ENCODE peak calls at places on chromosomes 1 and 21, in five cellular contexts. O is right atrium auricular region; A is psoas muscle; E is ovary; P is effector memory CD4-positive, alpha-beta T cell. Q is an unnamed sample. For H3K36me3 and H3K4me1, the result is how much of the 10 kb centered on the place peaks cover.

GRCh38 chr1:213138892-213139291 is 87.9 kb downstream of the RPS6KC1 start:
- DNase-seq in O (no peak), A (no peak), E (no peak), P (no peak), Q (no peak)

GRCh38 chr1:65044411-65044810 is 78.1 kb upstream of the JAK1 start:
- DNase-seq in O (no peak), A (no peak), E (no peak), P (no peak), Q (no peak)

GRCh38 chr1:168726719-168727118 is 2.3 kb downstream of the DPT start:
- DNase-seq in O (no peak), A (no peak), E (no peak), P (no peak), Q (no peak)

GRCh38 chr1:231410041-231410591 is 12.0 kb downstream of the EGLN1 start:
- DNase-seq in O (no peak), A (peak), E (no peak), P (no peak), Q (no peak)

GRCh38 chr1:212644866-212645556 is 36.5 kb downstream of the ATF3 start:
- DNase-seq in O (no peak), A (no peak), E (no peak), P (no peak), Q (no peak)

GRCh38 chr21:28444567-28444966 is 548.1 kb downstream of the LTN1 start:
- DNase-seq in O (no peak), A (no peak), E (no peak), P (no peak), Q (no peak)

GRCh38 chr1:179061360-179062282 is 20.2 kb upstream of the TOR3A start:
- DNase-seq in O (no peak), A (no peak), E (no peak), P (no peak), Q (no peak)

GRCh38 chr1:44785501-44786137 is 2.4 kb downstream of the BEST4 start:
- DNase-seq in O (no peak), A (no peak), E (no peak), P (no peak), Q (peak)

GRCh38 chr1:226779536-226779935 is 40.5 kb upstream of the ITPKB start:
- DNase-seq in O (no peak), A (no peak), E (no peak), P (no peak), Q (no peak)

GRCh38 chr1:165890684-165891083 is 63.3 kb downstream of the UCK2 start:
- DNase-seq in O (no peak), A (no peak), E (no peak), P (no peak), Q (no peak)

GRCh38 chr1:74406780-74407179 is 105.6 kb downstream of the LRRC53 start:
- DNase-seq in O (no peak), A (no peak), E (no peak), P (no peak), Q (no peak)

GRCh38 chr1:180778782-180779398 is 133.8 kb upstream of the KIAA1614 start:
- DNase-seq in O (no peak), A (no peak), E (no peak), P (no peak), Q (no peak)

GRCh38 chr1:109214695-109215623 is 1.2 kb downstream of the SARS1 start:
- DNase-seq in O (peak), A (peak), E (no peak), P (no peak), Q (peak)

GRCh38 chr1:89881415-89882058 is 60.7 kb downstream of the LRRC8D start:
- DNase-seq in O (no peak), A (no peak), E (no peak), P (no peak), Q (no peak)

GRCh38 chr21:44933199-44933937 is 6.5 kb upstream of the SLX9 start:
- DNase-seq in O (no peak), A (peak), E (no peak), P (no peak), Q (no peak)

GRCh38 chr1:31939484-31940329 is 1.5 kb upstream of the PTP4A2 start:
- DNase-seq in O (no peak), A (peak), E (peak), P (peak), Q (peak)

GRCh38 chr1:154622503-154623039 is 14.6 kb upstream of the ADAR start:
- DNase-seq in O (no peak), A (no peak), E (no peak), P (no peak), Q (no peak)

GRCh38 chr1:171433451-171433850 is 51.9 kb upstream of the PRRC2C start:
- DNase-seq in O (no peak), A (no peak), E (no peak), P (no peak), Q (no peak)

GRCh38 chr1:67189953-67190352 is 23.7 kb downstream of the IL23R start:
- DNase-seq in O (no peak), A (no peak), E (no peak), P (no peak), Q (no peak)

GRCh38 chr1:206479164-206480125 is 9.2 kb downstream of the IKBKE start:
- DNase-seq in O (peak), A (peak), E (peak), P (peak), Q (peak)

GRCh38 chr1:177656598-177656997 is 313.3 kb downstream of the SEC16B start:
- DNase-seq in O (no peak), A (no peak), E (no peak), P (no peak), Q (no peak)

GRCh38 chr1:97034651-97035050 is 313.1 kb downstream of the PTBP2 start:
- DNase-seq in O (no peak), A (no peak), E (no peak), P (no peak), Q (no peak)

GRCh38 chr1:106022312-106022902 is 1034.1 kb upstream of the PRMT6 start:
- DNase-seq in O (no peak), A (no peak), E (no peak), P (no peak), Q (no peak)

GRCh38 chr21:42847051-42847707 is 32.2 kb downstream of the WDR4 start:
- DNase-seq in O (no peak), A (no peak), E (no peak), P (no peak), Q (no peak)
- H3K36me3 ChIP-seq in O (under half), A (half or more), E (under half), P (half or more), Q (under half)

GRCh38 chr1:22133928-22134324 is 9.0 kb downstream of the WNT4 start:
- DNase-seq in O (no peak), A (no peak), E (peak), P (no peak), Q (no peak)

GRCh38 chr1:22140681-22141080 is 2.2 kb downstream of the WNT4 start:
- DNase-seq in O (no peak), A (no peak), E (peak), P (no peak), Q (no peak)

GRCh38 chr1:22139066-22139594 is 3.8 kb downstream of the WNT4 start:
- DNase-seq in O (no peak), A (no peak), E (peak), P (no peak), Q (no peak)

GRCh38 chr1:22139817-22140216 is 3.1 kb downstream of the WNT4 start:
- DNase-seq in O (no peak), A (no peak), E (peak), P (no peak), Q (no peak)

DNA sequence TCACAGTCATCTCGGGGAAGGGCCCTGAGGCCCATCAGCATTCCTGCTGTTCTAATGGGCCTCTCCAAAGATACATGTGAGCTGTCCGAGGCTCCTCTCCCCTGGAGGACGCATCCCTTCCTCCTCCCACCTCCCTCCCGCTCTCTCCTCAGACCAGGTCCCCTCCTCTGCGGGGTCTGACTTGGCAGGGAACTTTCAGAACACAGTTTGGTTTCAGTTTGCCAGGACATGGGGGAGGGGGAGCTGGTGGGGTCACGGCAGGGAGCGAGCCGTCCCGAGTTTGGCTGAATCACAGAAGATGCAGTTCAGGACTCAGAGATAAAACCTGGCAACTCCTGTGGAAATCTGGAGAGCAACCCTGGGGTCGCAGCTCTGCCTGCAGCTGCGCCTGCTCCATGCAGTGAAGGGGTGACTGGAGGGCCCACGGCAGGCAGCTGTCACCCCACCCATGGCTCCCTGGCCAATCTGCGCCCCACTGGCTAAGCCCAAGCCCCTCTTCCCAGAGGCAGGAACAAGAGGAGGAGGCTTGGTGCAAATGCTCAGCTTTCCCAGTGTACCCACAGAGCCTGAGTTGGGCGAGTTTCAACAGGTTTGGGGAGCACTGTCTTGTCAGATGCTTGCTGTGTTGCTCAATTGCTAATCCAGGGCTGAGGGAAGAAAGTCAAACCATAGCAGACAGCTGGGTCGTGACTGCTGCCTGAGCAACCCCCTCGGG is 5.7 kb downstream of the WNT4 start:
- DNase-seq in O (no peak), A (no peak), E (peak), P (no peak), Q (no peak)
- H3K4me1 ChIP-seq in O (under half), A (under half), E (under half), P (under half), Q (under half)

DNA sequence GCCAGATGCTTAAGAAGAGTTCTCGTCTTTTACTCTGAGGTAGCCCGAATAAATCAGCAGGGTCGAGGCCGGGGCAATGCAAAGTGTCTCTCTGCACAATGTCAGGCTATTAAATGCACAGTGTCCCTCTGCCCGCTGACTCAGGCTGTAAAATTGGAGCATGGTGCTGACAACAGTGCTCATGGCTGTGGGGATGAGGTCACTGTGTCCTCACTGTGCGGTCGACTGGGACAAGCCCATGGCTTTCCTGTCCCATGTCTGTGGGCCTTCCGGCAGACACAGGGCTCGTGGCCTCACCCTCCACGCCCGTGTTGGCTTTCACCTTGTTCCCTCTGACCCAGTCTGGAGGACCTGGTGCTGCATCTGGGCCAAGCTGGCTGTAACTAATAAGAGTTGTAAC is 14.6 kb upstream of the SLC2A1 start:
- DNase-seq in O (no peak), A (no peak), E (no peak), P (no peak), Q (no peak)
- H3K36me3 ChIP-seq in O (under half), A (under half), E (under half), P (under half), Q (under half)

DNA sequence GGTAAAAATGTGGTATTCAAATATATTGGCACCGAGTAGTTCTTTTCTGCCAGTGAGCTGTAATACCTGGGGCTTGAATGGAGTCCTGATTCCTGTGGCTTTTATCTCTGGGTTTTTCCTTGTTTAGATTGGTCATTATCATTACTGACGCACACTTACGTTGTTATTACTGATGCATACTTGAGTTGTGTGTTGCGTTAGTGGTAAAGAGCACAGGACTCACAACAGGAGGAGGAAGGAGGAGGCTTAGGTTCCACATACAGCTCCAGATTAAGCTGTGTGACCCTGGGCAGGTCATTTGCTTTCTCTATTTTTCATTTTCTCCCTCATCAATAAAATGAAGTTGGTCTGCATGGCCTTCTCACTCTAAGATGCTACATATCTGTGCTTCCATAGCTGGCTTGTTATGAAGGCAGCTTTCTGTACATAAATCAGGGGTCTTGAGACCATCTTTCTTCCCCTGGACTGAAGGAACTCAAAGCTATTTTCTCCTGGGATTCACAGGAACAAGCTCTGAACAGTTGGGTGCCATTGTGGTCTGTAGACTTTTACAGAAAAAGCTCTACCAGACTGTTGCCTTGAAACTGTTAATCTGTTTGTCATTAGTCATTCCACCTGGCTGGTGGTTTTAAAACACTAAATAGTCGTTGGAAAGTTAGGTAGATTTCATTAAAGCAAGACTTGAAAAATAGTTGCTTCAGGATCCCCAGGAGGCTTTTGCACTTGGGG is 5.6 kb downstream of the ARID1A start:
- DNase-seq in O (no peak), A (no peak), E (no peak), P (no peak), Q (no peak)
- H3K4me1 ChIP-seq in O (under half), A (half or more), E (under half), P (half or more), Q (half or more)